ENCODE peak calls at places on chromosomes 13 and 19, in four cellular contexts. M is cardiac muscle cell; X is CD8-positive, alpha-beta T cell; S is colonic mucosa. R is an unnamed sample.

GRCh38 chr19:55647732-55648656 is at the start of gene CCDC106:
- DNase-seq in M (peak), X (peak), S (peak), R (peak)

GRCh38 chr13:95317037-95317989 is 16.1 kb upstream of the ABCC4 start:
- DNase-seq in M (peak), X (no peak), S (no peak), R (no peak)

GRCh38 chr19:39524495-39524894 is 8.2 kb downstream of the EID2B start:
- DNase-seq in M (no peak), X (no peak), S (no peak), R (no peak)

GRCh38 chr13:112626761-112627160 is 38.8 kb upstream of the TUBGCP3 start:
- DNase-seq in M (no peak), X (no peak), S (no peak), R (no peak)

GRCh38 chr19:12774588-12775555 is at the start of gene HOOK2:
- DNase-seq in M (no peak), X (peak), S (peak), R (peak)

GRCh38 chr13:85383291-85383690 is 415.9 kb downstream of the SLITRK6 start:
- DNase-seq in M (no peak), X (no peak), S (no peak), R (no peak)

GRCh38 chr19:46218160-46218559 is 11.4 kb upstream of the IGFL1 start:
- DNase-seq in M (peak), X (peak), S (peak), R (peak)

GRCh38 chr19:42280761-42281174 is 11.7 kb downstream of the CIC start:
- DNase-seq in M (no peak), X (peak), S (peak), R (no peak)

GRCh38 chr19:36265064-36265463 is 50.2 kb downstream of the ZNF146 start:
- DNase-seq in M (no peak), X (no peak), S (no peak), R (no peak)

GRCh38 chr13:24456396-24456795 is 56.2 kb downstream of the PARP4 start:
- DNase-seq in M (no peak), X (no peak), S (no peak), R (no peak)

GRCh38 chr19:58555369-58555885 is 522 bp upstream of the CHMP2A start:
- DNase-seq in M (no peak), X (no peak), S (peak), R (no peak)

GRCh38 chr13:40187836-40188591 is 478.4 kb downstream of the FOXO1 start:
- DNase-seq in M (no peak), X (peak), S (no peak), R (no peak)

GRCh38 chr13:114222461-114222968 is 12.2 kb upstream of the CDC16 start:
- DNase-seq in M (peak), X (no peak), S (no peak), R (peak)

GRCh38 chr19:49486232-49486631 is 1.2 kb upstream of the RPL13A start:
- DNase-seq in M (no peak), X (no peak), S (no peak), R (no peak)

GRCh38 chr13:21034602-21035190 is 26.7 kb downstream of the LATS2 start:
- DNase-seq in M (peak), X (no peak), S (no peak), R (no peak)

GRCh38 chr19:3024509-3024869 is 4.6 kb downstream of the TLE2 start:
- DNase-seq in M (no peak), X (no peak), S (no peak), R (no peak)

GRCh38 chr13:97640236-97640635 is 206.3 kb downstream of the RAP2A start:
- DNase-seq in M (no peak), X (no peak), S (no peak), R (no peak)

GRCh38 chr13:107277911-107278310 is 710.0 kb upstream of the ARGLU1 start:
- DNase-seq in M (no peak), X (no peak), S (no peak), R (no peak)

GRCh38 chr19:12730054-12730453 is 4.4 kb downstream of the TRIR start:
- DNase-seq in M (no peak), X (no peak), S (no peak), R (no peak)

GRCh38 chr13:92221916-92222315 is 823.5 kb downstream of the GPC5 start:
- DNase-seq in M (no peak), X (no peak), S (no peak), R (no peak)

GRCh38 chr19:32104465-32105235 is 240.8 kb upstream of the ZNF507 start:
- DNase-seq in M (peak), X (no peak), S (no peak), R (peak)

GRCh38 chr19:11639245-11639601 is 41.9 kb downstream of the ZNF627 start:
- DNase-seq in M (no peak), X (no peak), S (no peak), R (no peak)

GRCh38 chr19:56272448-56272847 is at the start of gene EDDM13:
- DNase-seq in M (no peak), X (no peak), S (no peak), R (no peak)

GRCh38 chr13:29099781-29100406 is 279.8 kb downstream of the MTUS2 start:
- DNase-seq in M (no peak), X (no peak), S (no peak), R (no peak)

GRCh38 chr19:51441410-51442390 is 16.6 kb downstream of the SIGLEC8 start:
- DNase-seq in M (no peak), X (peak), S (peak), R (no peak)

GRCh38 chr19:17762505-17763229 is 11.4 kb downstream of the FCHO1 start:
- DNase-seq in M (peak), X (no peak), S (peak), R (no peak)

GRCh38 chr13:30679483-30680330 is 55.6 kb upstream of the ALOX5AP start:
- DNase-seq in M (peak), X (peak), S (no peak), R (no peak)

GRCh38 chr13:50244355-50244912 is 229.2 kb downstream of the KCNRG start:
- DNase-seq in M (no peak), X (no peak), S (no peak), R (no peak)

GRCh38 chr19:14146789-14147216 is 10.4 kb upstream of the ASF1B start:
- DNase-seq in M (peak), X (no peak), S (no peak), R (peak)

GRCh38 chr19:43599635-43600295 is 3.4 kb downstream of the ZNF576 start:
- DNase-seq in M (no peak), X (no peak), S (no peak), R (no peak)

GRCh38 chr13:28337196-28338045 is 157.5 kb downstream of the FLT1 start:
- DNase-seq in M (peak), X (no peak), S (no peak), R (no peak)

GRCh38 chr13:41311607-41312500 is 787 bp downstream of the NAA16 start:
- DNase-seq in M (peak), X (peak), S (peak), R (peak)

GRCh38 chr19:19540707-19541515 is 2.8 kb downstream of the CILP2 start:
- DNase-seq in M (peak), X (peak), S (peak), R (peak)

GRCh38 chr13:102648046-102648445 is 46.8 kb downstream of the METTL21C start:
- DNase-seq in M (no peak), X (no peak), S (no peak), R (no peak)

GRCh38 chr13:71339010-71339409 is 528.0 kb downstream of the DACH1 start:
- DNase-seq in M (no peak), X (no peak), S (no peak), R (no peak)

GRCh38 chr13:40483601-40484000 is 182.8 kb downstream of the FOXO1 start:
- DNase-seq in M (no peak), X (no peak), S (no peak), R (no peak)

GRCh38 chr19:12293771-12294307 is 844 bp downstream of the ZNF44 start:
- DNase-seq in M (peak), X (peak), S (peak), R (peak)

DNA sequence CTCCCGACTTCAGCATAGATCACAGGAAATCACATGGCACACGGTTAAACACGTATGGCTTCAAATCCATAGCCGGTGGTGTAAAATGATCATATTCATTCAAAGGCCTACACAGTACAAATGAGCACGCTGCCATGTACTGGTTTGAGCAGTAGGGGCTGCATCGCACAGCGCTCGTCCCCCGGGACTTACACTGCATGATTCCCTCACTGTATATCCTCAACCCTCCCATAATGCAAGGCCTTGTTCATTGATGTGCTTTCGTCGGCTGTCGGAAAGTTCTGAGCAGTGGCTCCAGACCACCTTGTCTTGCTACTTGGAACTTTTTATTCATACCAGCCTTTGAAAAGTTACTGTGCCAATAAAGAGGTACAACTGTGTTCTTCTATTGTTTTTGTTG is 578.2 kb downstream of the MYO16 start:
- DNase-seq in M (no peak), X (no peak), S (no peak), R (no peak)
- TF ChIP-seq CTCF in M (no peak), X (no peak), S (no peak), R (no peak)

DNA sequence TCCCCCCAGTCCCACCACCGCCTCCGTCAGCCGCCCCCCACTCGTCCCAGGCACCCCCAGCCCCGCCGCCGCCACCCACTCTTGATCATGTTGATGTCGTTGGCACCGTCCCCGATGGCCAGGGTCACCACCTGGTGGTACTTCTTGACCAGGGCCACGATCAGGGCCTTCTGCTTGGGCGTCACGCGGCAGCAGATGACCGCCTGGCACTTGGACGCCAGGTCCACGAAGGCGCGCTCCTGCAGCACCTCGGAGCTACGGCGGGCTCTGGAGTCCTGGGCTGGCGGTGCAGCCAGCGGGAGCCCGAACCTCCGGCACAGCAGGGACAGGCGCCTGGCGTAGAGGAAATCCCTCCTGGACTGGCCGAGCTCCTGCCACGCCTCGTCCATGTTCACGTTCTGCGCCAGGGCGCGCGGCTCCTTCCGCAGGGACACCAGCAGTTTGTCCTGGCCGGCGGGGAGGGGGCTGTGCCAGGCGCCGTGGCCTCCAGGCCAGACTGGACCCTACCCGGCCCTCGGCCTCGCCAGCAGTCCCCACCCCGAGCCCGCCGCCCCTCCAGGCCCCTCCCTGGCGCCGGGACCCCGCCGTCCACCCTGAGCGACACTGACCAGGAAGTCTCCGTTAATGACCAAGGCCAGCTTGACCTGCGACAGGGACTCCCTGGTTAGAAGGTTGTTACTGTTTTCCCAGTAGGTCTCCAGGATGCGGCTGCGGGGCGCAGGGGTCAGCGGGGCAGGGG is 22.6 kb downstream of the ATP8B3 start:
- DNase-seq in M (no peak), X (no peak), S (no peak), R (no peak)
- H3K4me3 ChIP-seq in M (peak), X (no peak), S (no peak), R (no peak)

DNA sequence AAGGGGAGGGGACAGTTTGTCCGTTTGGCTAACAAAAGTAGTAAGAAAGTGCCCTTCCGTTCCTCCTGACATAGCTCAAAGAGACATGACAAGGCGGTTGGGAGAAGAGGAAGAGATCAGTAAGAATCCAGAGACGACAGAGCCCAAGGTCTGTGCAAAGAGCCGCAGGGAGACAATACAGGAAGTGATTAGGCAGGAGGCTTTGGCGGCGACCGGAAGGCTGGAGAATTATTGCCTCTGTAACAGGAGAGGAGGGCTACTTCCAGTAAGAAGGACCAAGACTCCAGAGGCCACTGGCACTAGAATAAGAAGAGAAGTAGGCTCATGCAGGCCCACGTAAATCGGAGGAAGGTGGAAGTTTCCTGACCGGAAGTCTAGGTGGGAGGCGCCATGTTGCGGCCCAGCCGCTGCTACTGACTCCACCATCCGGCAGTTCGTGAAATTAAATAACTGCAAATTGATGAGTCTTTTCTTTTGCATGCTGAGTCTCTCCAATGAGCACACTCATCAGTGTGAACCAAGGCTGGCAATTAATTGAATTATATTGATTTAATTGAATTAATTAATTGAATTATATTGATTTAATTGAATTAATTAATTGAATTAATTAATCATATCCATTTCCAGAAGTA is 9.9 kb downstream of the RFX2 start:
- DNase-seq in M (no peak), X (peak), S (no peak), R (no peak)
- TF ChIP-seq CTCF in M (no peak), X (no peak), S (no peak), R (no peak)

GRCh38 chr13:48489666-48490065 is 43.2 kb downstream of the RCBTB2 start:
- DNase-seq in M (no peak), X (no peak), S (no peak), R (no peak)
- H3K4me3 ChIP-seq in M (no peak), X (no peak), S (no peak), R (no peak)

DNA sequence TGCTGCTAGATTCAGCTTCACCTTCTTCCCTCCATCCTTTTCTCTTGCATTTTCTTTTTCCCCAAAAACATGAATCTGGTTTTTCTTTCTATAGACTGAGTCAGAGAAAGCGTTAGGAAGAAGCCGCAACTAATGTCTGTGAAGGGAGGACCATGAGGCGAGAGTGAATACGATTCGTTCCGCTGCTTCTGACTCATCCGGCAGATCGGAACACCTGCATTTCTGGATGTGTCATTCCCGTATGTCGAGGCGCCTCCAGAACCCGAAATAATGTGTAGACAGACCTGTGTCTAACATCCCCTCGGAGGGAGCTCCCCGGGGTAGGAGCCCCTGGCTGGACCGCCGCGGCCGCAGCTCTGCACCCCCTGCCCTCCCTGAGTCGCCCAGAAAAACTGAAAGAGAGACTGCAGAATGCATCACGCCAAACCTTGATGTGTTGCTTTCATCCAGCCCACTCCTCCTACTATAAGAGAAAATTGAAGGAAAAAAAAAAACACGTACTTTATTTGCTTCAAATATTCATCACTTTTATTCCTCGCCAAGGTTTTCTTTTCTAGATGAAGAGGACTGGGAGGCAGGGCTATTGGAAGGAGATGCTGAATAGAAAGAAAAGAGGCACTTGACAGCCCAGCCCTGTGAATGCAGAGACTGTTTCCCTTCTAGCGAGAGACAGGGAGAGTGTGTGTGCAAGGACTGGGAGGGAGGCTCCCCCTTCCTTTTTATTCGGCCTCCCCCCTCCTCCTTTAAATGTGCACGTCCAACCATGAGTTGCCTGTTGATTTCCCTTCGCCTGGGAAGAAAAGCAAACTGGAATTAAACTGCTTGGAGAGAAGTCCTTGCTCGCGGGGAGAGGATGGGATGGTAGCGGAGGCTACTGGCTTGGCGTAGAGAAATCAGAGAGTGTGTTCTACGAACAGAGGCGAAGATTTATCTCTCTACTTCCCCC is 610 bp upstream of the PCDH17 start:
- DNase-seq in M (peak), X (no peak), S (no peak), R (peak)
- TF ChIP-seq CTCF in M (no peak), X (no peak), S (no peak), R (no peak)

GRCh38 chr19:47511128-47511517 is 3.7 kb downstream of the NAPA start:
- DNase-seq in M (peak), X (no peak), S (no peak), R (peak)

GRCh38 chr19:47510516-47511127 is 4.2 kb downstream of the NAPA start:
- DNase-seq in M (no peak), X (no peak), S (no peak), R (no peak)

GRCh38 chr19:47512948-47513319 is 1.9 kb downstream of the NAPA start:
- DNase-seq in M (no peak), X (no peak), S (no peak), R (no peak)

GRCh38 chr19:47512183-47512947 is 2.5 kb downstream of the NAPA start:
- DNase-seq in M (peak), X (no peak), S (peak), R (peak)

GRCh38 chr19:47511681-47512080 is 3.2 kb downstream of the NAPA start:
- DNase-seq in M (peak), X (no peak), S (no peak), R (peak)
- H3K4me3 ChIP-seq in M (no peak), X (no peak), S (no peak), R (no peak)

R was measured in body of pancreas.